ENCODE peak calls at places on chromosome 3, in nine cellular contexts. W is HEK293T, X is tibial artery, N is mesothelial cell of epicardium, I is K562, E is cardiac fibroblast, Q is NCI-H1417, S is psoas muscle, G is fibroblast of gingiva. F is an unnamed sample.

GRCh38 chr3:134876836-134877235 is 81.8 kb downstream of the EPHB1 start:
- DNase-seq in W (no peak), X (no peak), N (no peak), I (no peak), E (no peak), Q (no peak), S (no peak), G (no peak), F (no peak)

GRCh38 chr3:129625071-129625874 is 18.8 kb upstream of the PLXND1 start:
- DNase-seq in W (peak), X (peak), N (no peak), I (no peak), E (no peak), Q (peak), S (no peak), G (no peak), F (peak)

GRCh38 chr3:9826815-9827574 is 16.8 kb downstream of the RPUSD3 start:
- DNase-seq in W (peak), X (no peak), N (no peak), I (peak), E (peak), Q (no peak), S (no peak), G (no peak), F (no peak)

GRCh38 chr3:135148431-135148830 is 353.4 kb downstream of the EPHB1 start:
- DNase-seq in W (no peak), X (no peak), N (no peak), I (no peak), E (no peak), Q (no peak), S (peak), G (no peak), F (no peak)

GRCh38 chr3:42117175-42118008 is 26.2 kb downstream of the TRAK1 start:
- DNase-seq in W (peak), X (peak), N (no peak), I (no peak), E (peak), Q (no peak), S (peak), G (peak), F (no peak)

GRCh38 chr3:31341130-31341529 is 191.6 kb upstream of the STT3B start:
- DNase-seq in W (no peak), X (no peak), N (no peak), I (no peak), E (no peak), Q (no peak), S (no peak), G (no peak), F (no peak)

GRCh38 chr3:104437891-104438290 is 928.8 kb upstream of the ALCAM start:
- DNase-seq in W (no peak), X (no peak), N (no peak), I (no peak), E (peak), Q (peak), S (no peak), G (peak), F (no peak)

GRCh38 chr3:11610044-11610671 is 33.6 kb downstream of the VGLL4 start:
- DNase-seq in W (no peak), X (no peak), N (no peak), I (no peak), E (peak), Q (no peak), S (peak), G (peak), F (no peak)

GRCh38 chr3:99833833-99834583 is 16.3 kb downstream of the CMSS1 start:
- DNase-seq in W (no peak), X (no peak), N (no peak), I (no peak), E (no peak), Q (no peak), S (no peak), G (no peak), F (no peak)

GRCh38 chr3:197135212-197135611 is 105.6 kb upstream of the MELTF start:
- DNase-seq in W (no peak), X (no peak), N (no peak), I (no peak), E (no peak), Q (no peak), S (no peak), G (no peak), F (no peak)

GRCh38 chr3:100600181-100601042 is 9.0 kb upstream of the ADGRG7 start:
- DNase-seq in W (no peak), X (no peak), N (no peak), I (no peak), E (no peak), Q (no peak), S (no peak), G (no peak), F (no peak)

GRCh38 chr3:45966371-45966780 is 23.1 kb downstream of the CXCR6 start:
- DNase-seq in W (no peak), X (no peak), N (no peak), I (no peak), E (no peak), Q (no peak), S (no peak), G (no peak), F (no peak)

GRCh38 chr3:14804835-14805780 is 13.7 kb upstream of the FGD5 start:
- DNase-seq in W (no peak), X (no peak), N (no peak), I (no peak), E (no peak), Q (no peak), S (no peak), G (no peak), F (no peak)

GRCh38 chr3:155238845-155239244 is 54.6 kb downstream of the STRIT1 start:
- DNase-seq in W (no peak), X (no peak), N (no peak), I (no peak), E (no peak), Q (no peak), S (no peak), G (no peak), F (no peak)

GRCh38 chr3:139267300-139268246 is 76.2 kb upstream of the MRPS22 start:
- DNase-seq in W (no peak), X (no peak), N (no peak), I (no peak), E (no peak), Q (no peak), S (no peak), G (no peak), F (no peak)

GRCh38 chr3:120404876-120405275 is 45.9 kb downstream of the FSTL1 start:
- DNase-seq in W (no peak), X (no peak), N (no peak), I (no peak), E (no peak), Q (no peak), S (no peak), G (no peak), F (no peak)

GRCh38 chr3:123064914-123065313 is 1.9 kb upstream of the PDIA5 start:
- DNase-seq in W (no peak), X (no peak), N (no peak), I (no peak), E (no peak), Q (no peak), S (no peak), G (no peak), F (no peak)

GRCh38 chr3:105553851-105554250 is 187.1 kb downstream of the ALCAM start:
- DNase-seq in W (no peak), X (no peak), N (no peak), I (no peak), E (peak), Q (no peak), S (no peak), G (peak), F (no peak)

GRCh38 chr3:36696799-36697198 is 67.6 kb downstream of the DCLK3 start:
- DNase-seq in W (no peak), X (no peak), N (no peak), I (no peak), E (no peak), Q (no peak), S (no peak), G (no peak), F (no peak)

GRCh38 chr3:195260286-195260905 is 10.6 kb downstream of the XXYLT1 start:
- DNase-seq in W (no peak), X (no peak), N (no peak), I (no peak), E (peak), Q (peak), S (no peak), G (no peak), F (peak)